ENCODE peak calls at places on chromosomes 7 and 10, in five cellular contexts. C is heart right ventricle, U is psoas muscle, M is mucosa of descending colon, N is uterus. E is an unnamed sample.

GRCh38 chr7:66778201-66778600 is 37.7 kb downstream of the RABGEF1 start:
- DNase-seq in C (no peak), U (no peak), M (no peak), N (no peak), E (no peak)

GRCh38 chr7:137882261-137882668 is 35.5 kb upstream of the DGKI start:
- DNase-seq in C (no peak), U (peak; percentile 74), M (no peak), N (peak; percentile 70), E (peak; percentile 38)

GRCh38 chr7:74343281-74344127 is 54.3 kb downstream of the CLIP2 start:
- DNase-seq in C (no peak), U (no peak), M (no peak), N (no peak), E (no peak)

GRCh38 chr7:32569388-32570289 is 74.3 kb downstream of the AVL9 start:
- DNase-seq in C (no peak), U (no peak), M (no peak), N (no peak), E (no peak)

GRCh38 chr7:103487419-103487818 is 41.4 kb upstream of the SLC26A5 start:
- DNase-seq in C (no peak), U (no peak), M (peak; percentile 42), N (no peak), E (no peak)

GRCh38 chr7:19122018-19122588 is 4.7 kb upstream of the TWIST1 start:
- DNase-seq in C (no peak), U (no peak), M (no peak), N (no peak), E (no peak)

GRCh38 chr10:48944171-48944570 is 4.5 kb upstream of the LRRC18 start:
- DNase-seq in C (no peak), U (no peak), M (no peak), N (no peak), E (no peak)

GRCh38 chr7:17640730-17641377 is 299.4 kb downstream of the SNX13 start:
- DNase-seq in C (peak; percentile 41), U (no peak), M (peak; percentile 69), N (no peak), E (no peak)

GRCh38 chr7:4747746-4748145 is 27.7 kb upstream of the AP5Z1 start:
- DNase-seq in C (no peak), U (no peak), M (no peak), N (no peak), E (no peak)

GRCh38 chr10:48946891-48947500 is 7.4 kb upstream of the LRRC18 start:
- DNase-seq in C (no peak), U (no peak), M (no peak), N (no peak), E (no peak)

GRCh38 chr10:117860823-117861222 is 185.9 kb downstream of the RAB11FIP2 start:
- DNase-seq in C (no peak), U (no peak), M (no peak), N (no peak), E (no peak)

GRCh38 chr7:74033372-74034311 is 5.7 kb downstream of the ELN start:
- DNase-seq in C (peak; percentile 77), U (peak; percentile 78), M (peak; percentile 33), N (peak; percentile 82), E (no peak)

GRCh38 chr10:114140036-114140435 is 34.0 kb downstream of the CCDC186 start:
- DNase-seq in C (no peak), U (no peak), M (no peak), N (no peak), E (no peak)

GRCh38 chr7:18552311-18552916 is 56.9 kb downstream of the HDAC9 start:
- DNase-seq in C (no peak), U (no peak), M (no peak), N (no peak), E (no peak)

GRCh38 chr10:51800121-51800520 is 100.7 kb upstream of the CSTF2T start:
- DNase-seq in C (no peak), U (no peak), M (no peak), N (no peak), E (no peak)

GRCh38 chr7:30848121-30848855 is 63.4 kb upstream of the AQP1 start:
- DNase-seq in C (no peak), U (no peak), M (no peak), N (no peak), E (no peak)

GRCh38 chr10:17290226-17290625 is 62.2 kb downstream of the VIM start:
- DNase-seq in C (no peak), U (no peak), M (peak; percentile 19), N (no peak), E (no peak)

GRCh38 chr10:17233534-17233933 is 5.5 kb downstream of the VIM start:
- DNase-seq in C (no peak), U (peak; percentile 30), M (no peak), N (peak; percentile 52), E (no peak)

GRCh38 chr7:80312139-80312661 is 177.6 kb downstream of the GNAI1 start:
- DNase-seq in C (no peak), U (no peak), M (peak; percentile 19), N (no peak), E (no peak)

DNA sequence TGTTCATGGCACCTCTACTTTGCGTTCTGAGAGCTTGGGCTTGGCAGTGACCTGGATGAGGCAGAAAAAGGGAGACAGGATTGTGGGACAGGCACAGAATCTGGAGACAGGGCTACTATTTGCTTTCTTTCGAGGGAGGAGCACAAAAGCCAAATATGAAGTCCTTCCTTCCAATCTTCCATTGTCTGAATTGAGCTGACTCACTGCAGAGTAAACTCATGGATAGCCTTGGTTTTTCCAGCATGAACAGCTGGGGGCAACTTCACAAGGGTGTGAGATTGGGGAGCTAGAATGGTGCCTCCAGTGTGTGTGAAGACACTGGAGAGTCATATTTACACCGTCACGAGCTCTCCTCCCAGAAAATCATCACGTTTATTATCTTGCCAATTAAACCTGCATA is 55.6 kb upstream of the NRP1 start:
- DNase-seq in C (no peak), U (no peak), M (no peak), N (no peak), E (no peak)
- H3K4me3 ChIP-seq in C (no peak overlapping the region), U (no peak overlapping the region), M (no peak overlapping the region), N (no peak overlapping the region), E (no peak overlapping the region)

GRCh38 chr7:130957722-130958360 is 223.8 kb upstream of the KLF14 start:
- DNase-seq in C (no peak), U (no peak), M (no peak), N (no peak), E (no peak)
- H3K36me3 ChIP-seq in C (no peaks in the 10 kb centered on the region), U (peaks cover 3% of the 10 kb centered on the region), M (no peaks in the 10 kb centered on the region), N (no peaks in the 10 kb centered on the region), E (peaks cover 2% of the 10 kb centered on the region)

GRCh38 chr7:140983802-140984201 is 30.9 kb downstream of the MRPS33 start:
- DNase-seq in C (no peak), U (no peak), M (peak; percentile 21), N (no peak), E (no peak)
- TF ChIP-seq CTCF in C (no peak), U (no peak), M (no peak), N (no peak), E (peak; percentile 30)

DNA sequence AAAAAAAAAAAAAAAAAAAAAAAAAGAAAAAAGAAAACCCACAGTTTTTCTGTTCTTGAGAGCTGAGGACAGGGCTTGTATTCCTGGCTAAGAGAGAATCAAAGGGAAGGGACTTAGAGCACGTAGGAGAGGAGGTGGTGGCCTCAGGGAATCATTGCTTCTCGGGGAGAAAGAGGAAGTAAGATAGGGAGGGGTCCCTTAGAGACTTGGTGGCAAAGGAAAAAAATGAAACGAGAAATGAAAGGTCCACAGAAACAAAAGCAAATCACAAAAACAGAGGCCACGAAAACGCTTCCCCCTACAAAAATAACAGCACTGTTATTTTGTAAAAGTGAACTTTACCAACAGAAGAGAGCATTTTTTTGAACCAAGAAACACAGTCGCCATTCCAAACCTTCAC is 323.1 kb upstream of the GALNT17 start:
- DNase-seq in C (no peak), U (no peak), M (no peak), N (no peak), E (no peak)
- H3K4me3 ChIP-seq in C (no peak overlapping the region), U (no peak overlapping the region), M (no peak overlapping the region), N (no peak overlapping the region), E (peak overlapping the region; percentile 43)

GRCh38 chr10:127194598-127194997 is 1.8 kb downstream of the INSYN2A start:
- DNase-seq in C (no peak), U (no peak), M (no peak), N (no peak), E (no peak)

GRCh38 chr10:127195041-127195506 is 1.3 kb downstream of the INSYN2A start:
- DNase-seq in C (no peak), U (no peak), M (no peak), N (no peak), E (no peak)

GRCh38 chr10:127196227-127196954 is at the start of gene INSYN2A:
- DNase-seq in C (peak; percentile 48), U (peak; percentile 58), M (peak; percentile 28), N (peak; percentile 42), E (no peak)

GRCh38 chr10:127196955-127197432 is 603 bp upstream of the INSYN2A start:
- DNase-seq in C (no peak), U (no peak), M (no peak), N (no peak), E (no peak)

DNA sequence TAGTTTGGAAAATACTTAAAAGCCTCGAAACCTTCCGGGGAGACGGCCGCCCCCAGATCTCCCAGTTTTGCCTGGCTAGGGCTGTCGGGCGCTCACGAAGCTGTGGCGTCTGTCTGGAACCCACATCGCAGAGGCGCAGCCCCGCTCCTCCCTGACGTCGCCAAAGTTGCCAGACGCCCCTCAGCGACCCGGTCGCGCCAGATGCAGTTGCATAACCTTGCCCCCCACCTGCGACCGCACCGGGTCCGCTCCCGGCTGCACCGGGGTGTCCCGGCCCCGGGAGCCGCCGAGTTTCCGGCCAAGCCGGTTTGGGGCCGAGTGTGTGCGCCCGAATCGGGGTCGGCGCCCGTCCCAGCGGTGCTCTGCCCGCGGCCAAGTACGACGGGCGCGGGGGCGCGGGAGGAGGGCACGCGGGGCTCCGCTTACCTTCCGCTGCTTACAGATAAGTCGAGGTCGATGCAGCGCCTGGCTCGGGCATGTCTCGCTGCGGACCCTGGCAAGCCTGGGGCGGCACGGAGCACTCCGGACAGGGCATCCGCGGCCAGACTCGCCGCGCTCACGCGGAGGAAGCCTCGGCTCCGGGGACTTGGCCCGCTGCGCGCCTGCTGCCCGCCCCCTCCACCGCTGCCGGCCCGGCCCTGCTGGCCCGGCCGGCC is 692 bp downstream of the INSYN2A start:
- DNase-seq in C (no peak), U (peak; percentile 13), M (no peak), N (no peak), E (no peak)
- H3K36me3 ChIP-seq in C (no peaks in the 10 kb centered on the region), U (no peaks in the 10 kb centered on the region), M (no peaks in the 10 kb centered on the region), N (no peaks in the 10 kb centered on the region), E (no peaks in the 10 kb centered on the region)

GRCh38 chr10:19713800-19714525 is 102.3 kb upstream of the PLXDC2 start:
- DNase-seq in C (no peak), U (peak; percentile 23), M (no peak), N (peak; percentile 22), E (no peak)
- TF ChIP-seq CTCF in C (no peak), U (no peak), M (no peak), N (no peak), E (no peak)

DNA sequence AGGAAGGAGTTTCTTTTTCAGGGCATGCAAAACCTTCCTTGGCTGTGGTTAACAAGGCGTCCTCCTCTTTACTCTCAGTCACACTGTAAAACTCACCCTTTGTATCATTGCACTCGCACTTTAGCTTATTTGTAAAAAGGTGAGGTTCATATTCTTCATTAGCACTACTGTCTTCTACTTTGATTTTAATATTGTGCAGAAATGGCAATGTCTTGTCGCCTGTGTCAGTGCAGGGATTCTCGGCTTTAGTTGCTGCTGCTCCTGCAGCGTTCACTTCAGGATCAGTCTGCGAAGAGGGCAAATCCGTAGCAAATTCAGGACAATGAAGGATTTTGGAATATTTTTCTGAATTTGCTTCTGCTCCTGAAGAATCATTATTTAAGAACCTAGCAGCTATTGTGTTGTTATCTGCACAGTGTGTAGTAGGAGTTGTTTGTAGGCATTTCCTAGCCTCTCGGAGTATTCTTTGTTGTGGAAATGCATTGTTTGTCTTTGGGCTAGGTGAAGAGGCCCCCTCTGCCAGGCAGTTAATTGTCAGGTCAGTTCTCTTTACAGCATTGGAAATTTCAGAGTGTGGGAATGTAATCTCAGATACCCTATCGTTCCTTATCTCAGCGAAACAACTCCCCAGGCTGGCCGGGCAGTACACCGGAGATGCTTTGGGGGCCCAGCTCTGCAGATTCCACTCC is 9.8 kb downstream of the SKIDA1 start:
- DNase-seq in C (no peak), U (no peak), M (no peak), N (no peak), E (no peak)
- H3K4me3 ChIP-seq in C (peak overlapping the region; percentile 50), U (peak overlapping the region; percentile 77), M (no peak overlapping the region), N (peak overlapping the region; percentile 67), E (no peak overlapping the region)